ENCODE peak calls at places on chromosomes 1 and 21, in ten cellular contexts. One of them, this sample, is unnamed.

GRCh38 chr1:22814176-22815042 is 103.8 kb downstream of the EPHB2 start:
- DNase-seq in T-helper 2 cell: no peak
- DNase-seq in naive thymus-derived CD4-positive, alpha-beta T cell: no peak
- DNase-seq in HFFc6: no peak
- DNase-seq in stimulated activated CD8-positive, alpha-beta memory T cell treated with anti-CD3 and anti-CD28 coated beads, Interleukin-2, amount 100 ng/mL, for 1 hour: no peak
- DNase-seq in progenitor cell of endocrine pancreas: no peak
- DNase-seq in activated gamma-delta T cell: no peak
- DNase-seq in activated CD4-positive, alpha-beta T cell treated with anti-CD3 and anti-CD28 coated beads for 4 hours: no peak
- DNase-seq in NCI-H2029 treated with DMSO at 0.1 percent for 48 hours: peak
- DNase-seq in caudate nucleus: peak
- DNase-seq in this sample: no peak

GRCh38 chr1:167601442-167602380 is 28.3 kb upstream of the RCSD1 start:
- DNase-seq in T-helper 2 cell: no peak
- DNase-seq in naive thymus-derived CD4-positive, alpha-beta T cell: peak
- DNase-seq in HFFc6: no peak
- DNase-seq in stimulated activated CD8-positive, alpha-beta memory T cell treated with anti-CD3 and anti-CD28 coated beads, Interleukin-2, amount 100 ng/mL, for 1 hour: no peak
- DNase-seq in progenitor cell of endocrine pancreas: no peak
- DNase-seq in activated gamma-delta T cell: no peak
- DNase-seq in activated CD4-positive, alpha-beta T cell treated with anti-CD3 and anti-CD28 coated beads for 4 hours: no peak
- DNase-seq in NCI-H2029 treated with DMSO at 0.1 percent for 48 hours: no peak
- DNase-seq in caudate nucleus: no peak
- DNase-seq in this sample: no peak

GRCh38 chr1:156198831-156199349 is 5.0 kb downstream of the SLC25A44 start:
- DNase-seq in T-helper 2 cell: no peak
- DNase-seq in naive thymus-derived CD4-positive, alpha-beta T cell: no peak
- DNase-seq in HFFc6: no peak
- DNase-seq in stimulated activated CD8-positive, alpha-beta memory T cell treated with anti-CD3 and anti-CD28 coated beads, Interleukin-2, amount 100 ng/mL, for 1 hour: no peak
- DNase-seq in progenitor cell of endocrine pancreas: no peak
- DNase-seq in activated gamma-delta T cell: no peak
- DNase-seq in activated CD4-positive, alpha-beta T cell treated with anti-CD3 and anti-CD28 coated beads for 4 hours: no peak
- DNase-seq in NCI-H2029 treated with DMSO at 0.1 percent for 48 hours: no peak
- DNase-seq in caudate nucleus: no peak
- DNase-seq in this sample: no peak

GRCh38 chr21:44454747-44455523 is at the start of gene LRRC3:
- DNase-seq in T-helper 2 cell: peak
- DNase-seq in naive thymus-derived CD4-positive, alpha-beta T cell: peak
- DNase-seq in HFFc6: no peak
- DNase-seq in stimulated activated CD8-positive, alpha-beta memory T cell treated with anti-CD3 and anti-CD28 coated beads, Interleukin-2, amount 100 ng/mL, for 1 hour: peak
- DNase-seq in progenitor cell of endocrine pancreas: peak
- DNase-seq in activated gamma-delta T cell: peak
- DNase-seq in activated CD4-positive, alpha-beta T cell treated with anti-CD3 and anti-CD28 coated beads for 4 hours: peak
- DNase-seq in NCI-H2029 treated with DMSO at 0.1 percent for 48 hours: peak
- DNase-seq in caudate nucleus: no peak
- DNase-seq in this sample: peak

GRCh38 chr1:216560527-216560926 is 137.3 kb upstream of the USH2A start:
- DNase-seq in T-helper 2 cell: no peak
- DNase-seq in naive thymus-derived CD4-positive, alpha-beta T cell: no peak
- DNase-seq in HFFc6: no peak
- DNase-seq in stimulated activated CD8-positive, alpha-beta memory T cell treated with anti-CD3 and anti-CD28 coated beads, Interleukin-2, amount 100 ng/mL, for 1 hour: no peak
- DNase-seq in progenitor cell of endocrine pancreas: no peak
- DNase-seq in activated gamma-delta T cell: no peak
- DNase-seq in activated CD4-positive, alpha-beta T cell treated with anti-CD3 and anti-CD28 coated beads for 4 hours: no peak
- DNase-seq in NCI-H2029 treated with DMSO at 0.1 percent for 48 hours: no peak
- DNase-seq in caudate nucleus: no peak
- DNase-seq in this sample: no peak

GRCh38 chr1:28915036-28915895 is 897 bp downstream of the EPB41 start:
- DNase-seq in T-helper 2 cell: peak
- DNase-seq in naive thymus-derived CD4-positive, alpha-beta T cell: peak
- DNase-seq in HFFc6: no peak
- DNase-seq in stimulated activated CD8-positive, alpha-beta memory T cell treated with anti-CD3 and anti-CD28 coated beads, Interleukin-2, amount 100 ng/mL, for 1 hour: no peak
- DNase-seq in progenitor cell of endocrine pancreas: no peak
- DNase-seq in activated gamma-delta T cell: no peak
- DNase-seq in activated CD4-positive, alpha-beta T cell treated with anti-CD3 and anti-CD28 coated beads for 4 hours: peak
- DNase-seq in NCI-H2029 treated with DMSO at 0.1 percent for 48 hours: no peak
- DNase-seq in caudate nucleus: no peak
- DNase-seq in this sample: peak

GRCh38 chr1:44138239-44138638 is 3.2 kb downstream of the KLF18 start:
- DNase-seq in T-helper 2 cell: no peak
- DNase-seq in naive thymus-derived CD4-positive, alpha-beta T cell: no peak
- DNase-seq in HFFc6: no peak
- DNase-seq in stimulated activated CD8-positive, alpha-beta memory T cell treated with anti-CD3 and anti-CD28 coated beads, Interleukin-2, amount 100 ng/mL, for 1 hour: no peak
- DNase-seq in progenitor cell of endocrine pancreas: no peak
- DNase-seq in activated gamma-delta T cell: no peak
- DNase-seq in activated CD4-positive, alpha-beta T cell treated with anti-CD3 and anti-CD28 coated beads for 4 hours: no peak
- DNase-seq in NCI-H2029 treated with DMSO at 0.1 percent for 48 hours: no peak
- DNase-seq in caudate nucleus: no peak
- DNase-seq in this sample: no peak

GRCh38 chr1:52243221-52243987 is 101.5 kb downstream of the ZFYVE9 start:
- DNase-seq in T-helper 2 cell: no peak
- DNase-seq in naive thymus-derived CD4-positive, alpha-beta T cell: peak
- DNase-seq in HFFc6: no peak
- DNase-seq in stimulated activated CD8-positive, alpha-beta memory T cell treated with anti-CD3 and anti-CD28 coated beads, Interleukin-2, amount 100 ng/mL, for 1 hour: no peak
- DNase-seq in progenitor cell of endocrine pancreas: no peak
- DNase-seq in activated gamma-delta T cell: no peak
- DNase-seq in activated CD4-positive, alpha-beta T cell treated with anti-CD3 and anti-CD28 coated beads for 4 hours: no peak
- DNase-seq in NCI-H2029 treated with DMSO at 0.1 percent for 48 hours: no peak
- DNase-seq in caudate nucleus: no peak
- DNase-seq in this sample: no peak

GRCh38 chr21:38847556-38847955 is 41.8 kb downstream of the ETS2 start:
- DNase-seq in T-helper 2 cell: no peak
- DNase-seq in naive thymus-derived CD4-positive, alpha-beta T cell: no peak
- DNase-seq in HFFc6: no peak
- DNase-seq in stimulated activated CD8-positive, alpha-beta memory T cell treated with anti-CD3 and anti-CD28 coated beads, Interleukin-2, amount 100 ng/mL, for 1 hour: no peak
- DNase-seq in progenitor cell of endocrine pancreas: no peak
- DNase-seq in activated gamma-delta T cell: no peak
- DNase-seq in activated CD4-positive, alpha-beta T cell treated with anti-CD3 and anti-CD28 coated beads for 4 hours: no peak
- DNase-seq in NCI-H2029 treated with DMSO at 0.1 percent for 48 hours: no peak
- DNase-seq in caudate nucleus: no peak
- DNase-seq in this sample: no peak

GRCh38 chr1:212930986-212931678 is 19.2 kb upstream of the VASH2 start:
- DNase-seq in T-helper 2 cell: no peak
- DNase-seq in naive thymus-derived CD4-positive, alpha-beta T cell: no peak
- DNase-seq in HFFc6: no peak
- DNase-seq in stimulated activated CD8-positive, alpha-beta memory T cell treated with anti-CD3 and anti-CD28 coated beads, Interleukin-2, amount 100 ng/mL, for 1 hour: no peak
- DNase-seq in progenitor cell of endocrine pancreas: no peak
- DNase-seq in activated gamma-delta T cell: no peak
- DNase-seq in activated CD4-positive, alpha-beta T cell treated with anti-CD3 and anti-CD28 coated beads for 4 hours: no peak
- DNase-seq in NCI-H2029 treated with DMSO at 0.1 percent for 48 hours: no peak
- DNase-seq in caudate nucleus: no peak
- DNase-seq in this sample: no peak

GRCh38 chr1:177897601-177898376 is 72.1 kb downstream of the SEC16B start:
- DNase-seq in T-helper 2 cell: no peak
- DNase-seq in naive thymus-derived CD4-positive, alpha-beta T cell: no peak
- DNase-seq in HFFc6: no peak
- DNase-seq in stimulated activated CD8-positive, alpha-beta memory T cell treated with anti-CD3 and anti-CD28 coated beads, Interleukin-2, amount 100 ng/mL, for 1 hour: no peak
- DNase-seq in progenitor cell of endocrine pancreas: no peak
- DNase-seq in activated gamma-delta T cell: no peak
- DNase-seq in activated CD4-positive, alpha-beta T cell treated with anti-CD3 and anti-CD28 coated beads for 4 hours: no peak
- DNase-seq in NCI-H2029 treated with DMSO at 0.1 percent for 48 hours: no peak
- DNase-seq in caudate nucleus: no peak
- DNase-seq in this sample: no peak

GRCh38 chr21:34620084-34620665 is 5.3 kb upstream of the RCAN1 start:
- DNase-seq in T-helper 2 cell: no peak
- DNase-seq in naive thymus-derived CD4-positive, alpha-beta T cell: no peak
- DNase-seq in HFFc6: no peak
- DNase-seq in stimulated activated CD8-positive, alpha-beta memory T cell treated with anti-CD3 and anti-CD28 coated beads, Interleukin-2, amount 100 ng/mL, for 1 hour: no peak
- DNase-seq in progenitor cell of endocrine pancreas: no peak
- DNase-seq in activated gamma-delta T cell: no peak
- DNase-seq in activated CD4-positive, alpha-beta T cell treated with anti-CD3 and anti-CD28 coated beads for 4 hours: no peak
- DNase-seq in NCI-H2029 treated with DMSO at 0.1 percent for 48 hours: no peak
- DNase-seq in caudate nucleus: no peak
- DNase-seq in this sample: no peak

GRCh38 chr1:218459878-218460277 is 114.7 kb downstream of the TGFB2 start:
- DNase-seq in T-helper 2 cell: no peak
- DNase-seq in naive thymus-derived CD4-positive, alpha-beta T cell: no peak
- DNase-seq in HFFc6: peak
- DNase-seq in stimulated activated CD8-positive, alpha-beta memory T cell treated with anti-CD3 and anti-CD28 coated beads, Interleukin-2, amount 100 ng/mL, for 1 hour: no peak
- DNase-seq in progenitor cell of endocrine pancreas: no peak
- DNase-seq in activated gamma-delta T cell: no peak
- DNase-seq in activated CD4-positive, alpha-beta T cell treated with anti-CD3 and anti-CD28 coated beads for 4 hours: no peak
- DNase-seq in NCI-H2029 treated with DMSO at 0.1 percent for 48 hours: no peak
- DNase-seq in caudate nucleus: no peak
- DNase-seq in this sample: no peak

GRCh38 chr1:50300303-50300702 is 122.9 kb downstream of the DMRTA2 start:
- DNase-seq in T-helper 2 cell: no peak
- DNase-seq in naive thymus-derived CD4-positive, alpha-beta T cell: no peak
- DNase-seq in HFFc6: no peak
- DNase-seq in stimulated activated CD8-positive, alpha-beta memory T cell treated with anti-CD3 and anti-CD28 coated beads, Interleukin-2, amount 100 ng/mL, for 1 hour: no peak
- DNase-seq in progenitor cell of endocrine pancreas: no peak
- DNase-seq in activated gamma-delta T cell: no peak
- DNase-seq in activated CD4-positive, alpha-beta T cell treated with anti-CD3 and anti-CD28 coated beads for 4 hours: no peak
- DNase-seq in NCI-H2029 treated with DMSO at 0.1 percent for 48 hours: no peak
- DNase-seq in caudate nucleus: no peak
- DNase-seq in this sample: no peak

GRCh38 chr21:37757631-37758376 is 158.5 kb downstream of the KCNJ6 start:
- DNase-seq in T-helper 2 cell: no peak
- DNase-seq in naive thymus-derived CD4-positive, alpha-beta T cell: no peak
- DNase-seq in HFFc6: no peak
- DNase-seq in stimulated activated CD8-positive, alpha-beta memory T cell treated with anti-CD3 and anti-CD28 coated beads, Interleukin-2, amount 100 ng/mL, for 1 hour: no peak
- DNase-seq in progenitor cell of endocrine pancreas: no peak
- DNase-seq in activated gamma-delta T cell: no peak
- DNase-seq in activated CD4-positive, alpha-beta T cell treated with anti-CD3 and anti-CD28 coated beads for 4 hours: no peak
- DNase-seq in NCI-H2029 treated with DMSO at 0.1 percent for 48 hours: peak
- DNase-seq in caudate nucleus: no peak
- DNase-seq in this sample: no peak

GRCh38 chr1:115117303-115117702 is 28.0 kb upstream of the TSPAN2 start:
- DNase-seq in T-helper 2 cell: no peak
- DNase-seq in naive thymus-derived CD4-positive, alpha-beta T cell: no peak
- DNase-seq in HFFc6: no peak
- DNase-seq in stimulated activated CD8-positive, alpha-beta memory T cell treated with anti-CD3 and anti-CD28 coated beads, Interleukin-2, amount 100 ng/mL, for 1 hour: no peak
- DNase-seq in progenitor cell of endocrine pancreas: no peak
- DNase-seq in activated gamma-delta T cell: no peak
- DNase-seq in activated CD4-positive, alpha-beta T cell treated with anti-CD3 and anti-CD28 coated beads for 4 hours: no peak
- DNase-seq in NCI-H2029 treated with DMSO at 0.1 percent for 48 hours: no peak
- DNase-seq in caudate nucleus: no peak
- DNase-seq in this sample: no peak

GRCh38 chr1:223041481-223041880 is 101.6 kb downstream of the TLR5 start:
- DNase-seq in T-helper 2 cell: no peak
- DNase-seq in naive thymus-derived CD4-positive, alpha-beta T cell: no peak
- DNase-seq in HFFc6: peak
- DNase-seq in stimulated activated CD8-positive, alpha-beta memory T cell treated with anti-CD3 and anti-CD28 coated beads, Interleukin-2, amount 100 ng/mL, for 1 hour: no peak
- DNase-seq in progenitor cell of endocrine pancreas: no peak
- DNase-seq in activated gamma-delta T cell: no peak
- DNase-seq in activated CD4-positive, alpha-beta T cell treated with anti-CD3 and anti-CD28 coated beads for 4 hours: no peak
- DNase-seq in NCI-H2029 treated with DMSO at 0.1 percent for 48 hours: no peak
- DNase-seq in caudate nucleus: no peak
- DNase-seq in this sample: no peak

GRCh38 chr1:95554408-95554807 is 320.4 kb downstream of the RWDD3 start:
- DNase-seq in T-helper 2 cell: no peak
- DNase-seq in naive thymus-derived CD4-positive, alpha-beta T cell: no peak
- DNase-seq in HFFc6: no peak
- DNase-seq in stimulated activated CD8-positive, alpha-beta memory T cell treated with anti-CD3 and anti-CD28 coated beads, Interleukin-2, amount 100 ng/mL, for 1 hour: no peak
- DNase-seq in progenitor cell of endocrine pancreas: no peak
- DNase-seq in activated gamma-delta T cell: no peak
- DNase-seq in activated CD4-positive, alpha-beta T cell treated with anti-CD3 and anti-CD28 coated beads for 4 hours: no peak
- DNase-seq in NCI-H2029 treated with DMSO at 0.1 percent for 48 hours: no peak
- DNase-seq in caudate nucleus: no peak
- DNase-seq in this sample: no peak

GRCh38 chr1:76465030-76465429 is 390.5 kb downstream of the ST6GALNAC3 start:
- DNase-seq in T-helper 2 cell: no peak
- DNase-seq in naive thymus-derived CD4-positive, alpha-beta T cell: no peak
- DNase-seq in HFFc6: peak
- DNase-seq in stimulated activated CD8-positive, alpha-beta memory T cell treated with anti-CD3 and anti-CD28 coated beads, Interleukin-2, amount 100 ng/mL, for 1 hour: no peak
- DNase-seq in progenitor cell of endocrine pancreas: no peak
- DNase-seq in activated gamma-delta T cell: no peak
- DNase-seq in activated CD4-positive, alpha-beta T cell treated with anti-CD3 and anti-CD28 coated beads for 4 hours: no peak
- DNase-seq in NCI-H2029 treated with DMSO at 0.1 percent for 48 hours: no peak
- DNase-seq in caudate nucleus: no peak
- DNase-seq in this sample: no peak

GRCh38 chr1:23168079-23168461 is 586 bp downstream of the LUZP1 start:
- DNase-seq in T-helper 2 cell: no peak
- DNase-seq in naive thymus-derived CD4-positive, alpha-beta T cell: no peak
- DNase-seq in HFFc6: no peak
- DNase-seq in stimulated activated CD8-positive, alpha-beta memory T cell treated with anti-CD3 and anti-CD28 coated beads, Interleukin-2, amount 100 ng/mL, for 1 hour: no peak
- DNase-seq in progenitor cell of endocrine pancreas: peak
- DNase-seq in activated gamma-delta T cell: peak
- DNase-seq in activated CD4-positive, alpha-beta T cell treated with anti-CD3 and anti-CD28 coated beads for 4 hours: no peak
- DNase-seq in NCI-H2029 treated with DMSO at 0.1 percent for 48 hours: no peak
- DNase-seq in caudate nucleus: no peak
- DNase-seq in this sample: peak

GRCh38 chr1:77899647-77900320 is 11.4 kb downstream of the NEXN start:
- DNase-seq in T-helper 2 cell: no peak
- DNase-seq in naive thymus-derived CD4-positive, alpha-beta T cell: no peak
- DNase-seq in HFFc6: no peak
- DNase-seq in stimulated activated CD8-positive, alpha-beta memory T cell treated with anti-CD3 and anti-CD28 coated beads, Interleukin-2, amount 100 ng/mL, for 1 hour: no peak
- DNase-seq in progenitor cell of endocrine pancreas: no peak
- DNase-seq in activated gamma-delta T cell: no peak
- DNase-seq in activated CD4-positive, alpha-beta T cell treated with anti-CD3 and anti-CD28 coated beads for 4 hours: no peak
- DNase-seq in NCI-H2029 treated with DMSO at 0.1 percent for 48 hours: no peak
- DNase-seq in caudate nucleus: no peak
- DNase-seq in this sample: no peak

GRCh38 chr1:41260768-41261167 is 18.7 kb upstream of the SCMH1 start:
- DNase-seq in T-helper 2 cell: no peak
- DNase-seq in naive thymus-derived CD4-positive, alpha-beta T cell: no peak
- DNase-seq in HFFc6: no peak
- DNase-seq in stimulated activated CD8-positive, alpha-beta memory T cell treated with anti-CD3 and anti-CD28 coated beads, Interleukin-2, amount 100 ng/mL, for 1 hour: no peak
- DNase-seq in progenitor cell of endocrine pancreas: no peak
- DNase-seq in activated gamma-delta T cell: no peak
- DNase-seq in activated CD4-positive, alpha-beta T cell treated with anti-CD3 and anti-CD28 coated beads for 4 hours: no peak
- DNase-seq in NCI-H2029 treated with DMSO at 0.1 percent for 48 hours: no peak
- DNase-seq in caudate nucleus: no peak
- DNase-seq in this sample: no peak

GRCh38 chr1:107254306-107254705 is 113.5 kb downstream of the NTNG1 start:
- DNase-seq in T-helper 2 cell: no peak
- DNase-seq in naive thymus-derived CD4-positive, alpha-beta T cell: no peak
- DNase-seq in HFFc6: no peak
- DNase-seq in stimulated activated CD8-positive, alpha-beta memory T cell treated with anti-CD3 and anti-CD28 coated beads, Interleukin-2, amount 100 ng/mL, for 1 hour: no peak
- DNase-seq in progenitor cell of endocrine pancreas: no peak
- DNase-seq in activated gamma-delta T cell: no peak
- DNase-seq in activated CD4-positive, alpha-beta T cell treated with anti-CD3 and anti-CD28 coated beads for 4 hours: no peak
- DNase-seq in NCI-H2029 treated with DMSO at 0.1 percent for 48 hours: no peak
- DNase-seq in caudate nucleus: no peak
- DNase-seq in this sample: no peak

GRCh38 chr1:11730429-11730861 is 5.5 kb upstream of the AGTRAP start:
- DNase-seq in T-helper 2 cell: peak
- DNase-seq in naive thymus-derived CD4-positive, alpha-beta T cell: peak
- DNase-seq in HFFc6: no peak
- DNase-seq in stimulated activated CD8-positive, alpha-beta memory T cell treated with anti-CD3 and anti-CD28 coated beads, Interleukin-2, amount 100 ng/mL, for 1 hour: peak
- DNase-seq in progenitor cell of endocrine pancreas: no peak
- DNase-seq in activated gamma-delta T cell: no peak
- DNase-seq in activated CD4-positive, alpha-beta T cell treated with anti-CD3 and anti-CD28 coated beads for 4 hours: no peak
- DNase-seq in NCI-H2029 treated with DMSO at 0.1 percent for 48 hours: peak
- DNase-seq in caudate nucleus: no peak
- DNase-seq in this sample: peak